ENCODE peak calls at places on chromosome 17, in six cellular contexts. H is occipital lobe; J is C1 segment of cervical spinal cord; Z is AG20443; Y is stimulated activated CD8-positive, alpha-beta memory T cell treated with anti-CD3 and anti-CD28 coated beads, Interleukin-7, amount 100 ng/mL, for 1 hour; U is activated CD4-positive, alpha-beta memory T cell treated with anti-CD3 and anti-CD28 coated beads, Interleukin-2, amount 10 ng/mL, durations not matched to agents 7 days and 5 days. T is an unnamed sample.

GRCh38 chr17:39404542-39405378 is 3.3 kb upstream of the FBXL20 start:
- DNase-seq in H (no peak), J (no peak), Z (peak; percentile 81), Y (no peak), U (peak; percentile 21), T (peak; percentile 82)

GRCh38 chr17:4949321-4950074 is 1.2 kb upstream of the PFN1 start:
- DNase-seq in H (no peak), J (peak; percentile 51), Z (peak; percentile 76), Y (no peak), U (peak; percentile 81), T (peak; percentile 84)

GRCh38 chr17:34527908-34528470 is 51.4 kb upstream of the TMEM132E start:
- DNase-seq in H (no peak), J (no peak), Z (no peak), Y (no peak), U (no peak), T (no peak)

GRCh38 chr17:60327870-60328362 is 64.0 kb downstream of the USP32 start:
- DNase-seq in H (no peak), J (no peak), Z (no peak), Y (no peak), U (no peak), T (no peak)

GRCh38 chr17:31752570-31752969 is 106.5 kb downstream of the COPRS start:
- DNase-seq in H (no peak), J (no peak), Z (no peak), Y (no peak), U (no peak), T (no peak)

GRCh38 chr17:8488931-8489330 is 53.2 kb downstream of the NDEL1 start:
- DNase-seq in H (no peak), J (no peak), Z (peak; percentile 94), Y (no peak), U (no peak), T (peak; percentile 93)

GRCh38 chr17:73841431-73842060 is 197.3 kb upstream of the SDK2 start:
- DNase-seq in H (no peak), J (no peak), Z (no peak), Y (no peak), U (no peak), T (no peak)

GRCh38 chr17:55314784-55315491 is 50.2 kb downstream of the HLF start:
- DNase-seq in H (no peak), J (no peak), Z (no peak), Y (no peak), U (peak; percentile 37), T (no peak)

GRCh38 chr17:78774956-78775571 is 7.0 kb downstream of the CYTH1 start:
- DNase-seq in H (no peak), J (no peak), Z (no peak), Y (no peak), U (peak; percentile 82), T (no peak)